ENCODE peak calls at places on chromosomes 5 and 9, in seven cellular contexts. Z is cardiac muscle cell, V is brain microvascular endothelial cell, U is stomach, M is heart left ventricle, H is psoas muscle, X is heart right ventricle. C is an unnamed sample. For H3K27me3, the result is how much of the 10 kb centered on the place peaks cover.

GRCh38 chr9:107487521-107488399 is 1.8 kb downstream of the KLF4 start:
- DNase-seq in U (peak), X (peak), Z (peak), H (peak), M (peak), V (no peak), C (no peak)

GRCh38 chr5:178100774-178101173 is 12.6 kb upstream of the N4BP3 start:
- DNase-seq in U (no peak), V (no peak), H (no peak), Z (no peak), X (no peak), M (no peak), C (no peak)

GRCh38 chr5:139451878-139452660 is 10.5 kb downstream of the ECSCR start:
- DNase-seq in X (no peak), Z (no peak), V (no peak), H (no peak), U (no peak), M (no peak), C (no peak)

GRCh38 chr5:72883850-72884249 is 67.4 kb downstream of the TNPO1 start:
- DNase-seq in V (no peak), M (no peak), X (no peak), U (no peak), Z (no peak), H (no peak), C (no peak)

GRCh38 chr5:43602456-43602817 is 543 bp upstream of the NNT start:
- DNase-seq in X (no peak), H (peak), U (peak), Z (peak), V (peak), M (peak), C (peak)

GRCh38 chr5:24643255-24643654 is 1.5 kb downstream of the CDH10 start:
- DNase-seq in U (no peak), X (no peak), M (no peak), H (no peak), V (no peak), Z (no peak), C (no peak)

GRCh38 chr5:142627371-142628217 is 58.3 kb downstream of the FGF1 start:
- DNase-seq in Z (no peak), X (no peak), H (no peak), V (no peak), M (no peak), U (no peak), C (no peak)

GRCh38 chr5:129917224-129917623 is 13.0 kb downstream of the CHSY3 start:
- DNase-seq in V (no peak), U (no peak), H (no peak), Z (peak), X (no peak), M (no peak), C (no peak)

GRCh38 chr5:148311516-148311915 is 707 bp upstream of the SPINK7 start:
- DNase-seq in X (no peak), V (no peak), H (no peak), U (no peak), Z (no peak), M (no peak), C (no peak)

GRCh38 chr5:68683632-68684035 is 410.2 kb upstream of the SLC30A5 start:
- DNase-seq in X (no peak), U (no peak), Z (peak), M (no peak), V (peak), H (no peak), C (no peak)

GRCh38 chr9:69951411-69951810 is 92.2 kb upstream of the MAMDC2 start:
- DNase-seq in V (peak), Z (peak), M (no peak), H (no peak), U (no peak), X (no peak), C (no peak)

GRCh38 chr5:66551920-66552319 is 44.3 kb upstream of the MAST4 start:
- DNase-seq in Z (peak), X (no peak), V (no peak), M (no peak), U (no peak), H (no peak), C (no peak)

GRCh38 chr5:43193171-43193951 is 1.3 kb downstream of the NIM1K start:
- DNase-seq in X (no peak), V (peak), H (no peak), M (no peak), Z (peak), U (no peak), C (peak)

GRCh38 chr5:119949426-119949999 is 320.2 kb downstream of the FAM170A start:
- DNase-seq in Z (no peak), M (no peak), V (no peak), X (no peak), H (no peak), U (no peak), C (no peak)

GRCh38 chr5:175654807-175655206 is 3.1 kb upstream of the HRH2 start:
- DNase-seq in X (no peak), U (no peak), M (no peak), H (no peak), Z (no peak), V (no peak), C (no peak)

GRCh38 chr9:75238311-75238976 is 150.1 kb downstream of the OSTF1 start:
- DNase-seq in V (peak), H (no peak), U (peak), M (no peak), Z (peak), X (no peak), C (no peak)

GRCh38 chr9:130137081-130137869 is 34.9 kb upstream of the NCS1 start:
- DNase-seq in Z (no peak), V (no peak), M (no peak), H (peak), X (no peak), U (no peak), C (no peak)

GRCh38 chr9:70588381-70588780 is 173.9 kb upstream of the KLF9 start:
- DNase-seq in V (no peak), Z (no peak), U (no peak), M (no peak), H (no peak), X (no peak), C (no peak)

GRCh38 chr5:160506006-160507004 is 84.7 kb downstream of the PTTG1 start:
- DNase-seq in Z (peak), V (peak), U (no peak), H (no peak), M (peak), X (peak), C (peak)

GRCh38 chr5:21774791-21775190 is 1078.4 kb downstream of the CDH12 start:
- DNase-seq in U (no peak), Z (no peak), M (no peak), X (no peak), V (no peak), H (no peak), C (no peak)

GRCh38 chr5:107776506-107776905 is 105.8 kb upstream of the EFNA5 start:
- DNase-seq in H (no peak), X (no peak), Z (no peak), U (no peak), M (no peak), V (no peak), C (no peak)

GRCh38 chr9:90103771-90104170 is 499.0 kb downstream of the GADD45G start:
- DNase-seq in Z (no peak), V (no peak), H (no peak), X (no peak), U (no peak), M (no peak), C (no peak)

GRCh38 chr9:23826120-23826629 is at the start of gene ELAVL2:
- DNase-seq in X (peak), Z (peak), V (peak), M (peak), H (peak), U (peak), C (no peak)

GRCh38 chr5:39201160-39201794 is 18.1 kb downstream of the FYB1 start:
- DNase-seq in Z (no peak), M (no peak), V (no peak), X (no peak), H (no peak), U (no peak), C (no peak)

GRCh38 chr5:177271113-177271512 is 32.4 kb downstream of the RAB24 start:
- DNase-seq in X (no peak), V (peak), M (no peak), H (no peak), U (no peak), Z (no peak), C (no peak)

GRCh38 chr5:149550267-149550582 is 1.0 kb downstream of the CSNK1A1 start:
- DNase-seq in Z (peak), H (no peak), V (no peak), U (no peak), X (no peak), M (no peak), C (no peak)

GRCh38 chr9:70222354-70222753 is 36.4 kb upstream of the SMC5 start:
- DNase-seq in M (no peak), U (no peak), V (no peak), Z (no peak), H (no peak), X (no peak), C (no peak)

GRCh38 chr9:9791621-9792020 is 821.2 kb downstream of the PTPRD start:
- DNase-seq in M (no peak), H (no peak), V (no peak), U (no peak), Z (peak), X (no peak), C (no peak)

GRCh38 chr9:18124760-18125159 is 349.2 kb upstream of the ADAMTSL1 start:
- DNase-seq in H (no peak), V (no peak), Z (peak), X (no peak), M (no peak), U (no peak), C (no peak)

GRCh38 chr9:134099123-134099761 is 31.4 kb upstream of the BRD3 start:
- DNase-seq in V (peak), H (no peak), M (no peak), U (peak), X (no peak), Z (peak), C (peak)

GRCh38 chr5:164302533-164303235 is 797.3 kb downstream of the MAT2B start:
- DNase-seq in V (no peak), U (no peak), H (no peak), X (no peak), Z (peak), M (no peak), C (no peak)

GRCh38 chr9:74551266-74551665 is 54.1 kb downstream of the RORB start:
- DNase-seq in M (no peak), H (no peak), U (no peak), X (no peak), Z (no peak), V (no peak), C (no peak)

GRCh38 chr9:94920439-94920951 is 194.0 kb downstream of the AOPEP start:
- DNase-seq in U (no peak), M (peak), Z (peak), V (no peak), X (peak), H (peak), C (no peak)

GRCh38 chr5:125026900-125027731 is 280.7 kb upstream of the ZNF608 start:
- DNase-seq in X (no peak), M (no peak), V (no peak), Z (peak), H (no peak), U (peak), C (no peak)

GRCh38 chr5:142015781-142016533 is 3.1 kb upstream of the GNPDA1 start:
- DNase-seq in M (no peak), U (no peak), H (no peak), V (no peak), X (no peak), Z (peak), C (peak)

GRCh38 chr5:38780316-38780715 is 65.5 kb upstream of the OSMR start:
- DNase-seq in H (no peak), X (no peak), V (no peak), M (no peak), Z (no peak), U (no peak), C (no peak)

GRCh38 chr9:98521141-98521540 is 187.6 kb downstream of the GABBR2 start:
- DNase-seq in H (no peak), U (no peak), Z (peak), V (peak), M (no peak), X (no peak), C (no peak)

GRCh38 chr5:78063495-78063894 is 231.0 kb downstream of the AP3B1 start:
- DNase-seq in V (no peak), Z (no peak), X (no peak), M (no peak), H (no peak), U (no peak), C (no peak)

GRCh38 chr5:78065663-78066062 is 228.8 kb downstream of the AP3B1 start:
- DNase-seq in X (no peak), V (no peak), Z (no peak), M (no peak), U (no peak), H (no peak), C (no peak)

GRCh38 chr5:78060421-78060820 is 234.1 kb downstream of the AP3B1 start:
- DNase-seq in U (no peak), X (no peak), Z (peak), V (peak), M (no peak), H (no peak), C (no peak)

GRCh38 chr5:78062645-78063044 is 231.9 kb downstream of the AP3B1 start:
- DNase-seq in X (no peak), V (no peak), H (no peak), Z (no peak), U (no peak), M (no peak), C (no peak)

GRCh38 chr5:78065073-78065472 is 229.4 kb downstream of the AP3B1 start:
- DNase-seq in X (no peak), H (no peak), U (no peak), Z (no peak), M (no peak), V (no peak), C (no peak)
- H3K27me3 ChIP-seq in X (under half), H (under half), U (under half), Z (under half), M (under half), V (under half), C (under half)

GRCh38 chr5:1483856-1484255 is 38.6 kb upstream of the SLC6A3 start:
- DNase-seq in U (no peak), V (no peak), H (no peak), Z (no peak), X (no peak), M (no peak), C (no peak)
- H3K27ac ChIP-seq in U (no peak), V (no peak), H (no peak), Z (no peak), X (no peak), M (no peak), C (no peak)

GRCh38 chr5:55220433-55221185 is 6.5 kb downstream of the MCIDAS start:
- DNase-seq in X (no peak), M (no peak), Z (peak), V (no peak), U (peak), H (no peak), C (no peak)
- H3K27me3 ChIP-seq in X (half or more), M (half or more), Z (half or more), V (half or more), U (half or more), H (under half), C (half or more)

GRCh38 chr5:168318237-168318636 is 26.8 kb downstream of the WWC1 start:
- DNase-seq in M (no peak), X (no peak), Z (peak), H (no peak), V (no peak), U (no peak), C (no peak)
- H3K27ac ChIP-seq in M (no peak), X (no peak), Z (no peak), H (no peak), V (peak), U (peak), C (no peak)

DNA sequence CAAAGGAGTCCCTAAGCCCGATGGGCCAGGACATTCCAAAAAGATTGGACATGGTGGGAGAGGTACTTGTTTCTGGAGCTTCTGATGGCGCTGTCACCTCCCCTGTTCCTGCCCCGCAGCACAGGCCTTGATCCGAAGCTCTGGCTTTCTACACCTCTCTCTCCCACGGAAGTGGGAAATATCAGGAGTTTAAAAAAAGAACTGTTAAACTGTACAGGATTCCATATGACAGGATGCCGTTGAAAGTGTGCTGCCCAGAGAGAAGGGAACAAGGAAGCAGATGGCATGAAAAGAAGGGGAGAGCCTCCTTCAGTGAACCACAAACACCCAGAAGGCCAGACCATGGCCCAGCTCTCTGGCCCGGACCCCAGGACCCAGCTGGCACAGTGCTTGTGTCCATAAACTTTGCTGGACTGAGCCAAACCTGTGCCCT is 26.8 kb upstream of the SLC2A8 start:
- DNase-seq in X (no peak), Z (no peak), M (no peak), U (no peak), V (no peak), H (no peak), C (no peak)
- H3K27me3 ChIP-seq in X (under half), Z (under half), M (under half), U (under half), V (under half), H (under half), C (under half)

GRCh38 chr5:50595199-50595598 is 71.2 kb upstream of the PARP8 start:
- DNase-seq in H (no peak), Z (peak), V (peak), U (no peak), M (no peak), X (no peak), C (no peak)

DNA sequence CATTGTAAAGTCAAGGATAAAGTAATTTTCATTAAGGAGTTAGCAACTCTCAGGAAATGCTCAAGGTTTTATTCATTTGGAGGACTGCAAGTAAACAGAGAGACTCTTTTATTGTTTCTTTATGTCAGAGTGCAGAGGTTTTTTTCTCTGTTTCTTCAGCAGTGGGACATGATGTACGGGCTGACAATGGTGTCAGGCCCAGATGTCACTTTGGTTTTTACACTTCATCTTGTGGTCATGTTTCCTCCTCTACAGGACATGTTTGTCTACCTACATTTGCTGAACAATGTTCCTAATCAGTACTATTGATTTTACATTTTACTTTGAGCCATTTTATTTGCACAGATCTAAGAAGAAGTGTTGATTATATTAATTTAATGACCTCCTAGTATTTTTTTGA is 72.8 kb upstream of the PARP8 start:
- DNase-seq in U (no peak), X (no peak), Z (no peak), M (no peak), V (no peak), H (no peak), C (peak)
- H3K27ac ChIP-seq in U (no peak), X (no peak), Z (no peak), M (no peak), V (no peak), H (no peak), C (peak)

GRCh38 chr9:127578627-127578951 is 33.5 kb upstream of the STXBP1 start:
- DNase-seq in M (no peak), Z (no peak), H (no peak), X (no peak), V (no peak), U (no peak), C (no peak)
- H3K27me3 ChIP-seq in M (under half), Z (under half), H (under half), X (under half), V (under half), U (under half), C (under half)

C was measured in CD8-positive, alpha-beta T cell.